ENCODE peak calls at places on chromosomes 11 and 22, in four cellular contexts. V, E, B and S are unnamed samples.

GRCh38 chr11:70331901-70332300 is 61.4 kb downstream of the PPFIA1 start:
- DNase-seq in V (no peak), E (no peak), B (no peak), S (no peak)

GRCh38 chr22:27474112-27474571 is 327.4 kb downstream of the MN1 start:
- DNase-seq in V (no peak), E (no peak), B (no peak), S (no peak)

GRCh38 chr11:2777396-2777795 is 77.6 kb upstream of the KCNQ1OT1 start:
- DNase-seq in V (no peak), E (peak), B (peak), S (peak)

GRCh38 chr11:45569776-45570175 is 95.6 kb downstream of the CHST1 start:
- DNase-seq in V (no peak), E (no peak), B (no peak), S (no peak)

GRCh38 chr11:28017816-28018215 is 90.1 kb downstream of the KIF18A start:
- DNase-seq in V (no peak), E (peak), B (no peak), S (peak)

GRCh38 chr22:43448048-43448447 is 36.2 kb downstream of the MPPED1 start:
- DNase-seq in V (no peak), E (no peak), B (no peak), S (no peak)

GRCh38 chr11:134360050-134360835 is 28.5 kb downstream of the GLB1L2 start:
- DNase-seq in V (peak), E (peak), B (peak), S (peak)

GRCh38 chr11:125923012-125923579 is 18.8 kb downstream of the DDX25 start:
- DNase-seq in V (peak), E (peak), B (no peak), S (peak)

GRCh38 chr11:33177676-33178336 is 16.5 kb upstream of the CSTF3 start:
- DNase-seq in V (no peak), E (no peak), B (no peak), S (no peak)

GRCh38 chr11:11752688-11753087 is 89.1 kb upstream of the USP47 start:
- DNase-seq in V (no peak), E (no peak), B (no peak), S (no peak)

GRCh38 chr11:92449222-92449621 is 224.6 kb downstream of the FAT3 start:
- DNase-seq in V (no peak), E (no peak), B (no peak), S (no peak)

GRCh38 chr11:38208951-38209350 is 1610.9 kb upstream of the RAG2 start:
- DNase-seq in V (no peak), E (no peak), B (no peak), S (no peak)

GRCh38 chr11:19802773-19803293 is 90.2 kb downstream of the NAV2 start:
- DNase-seq in V (no peak), E (no peak), B (no peak), S (peak)

GRCh38 chr11:23509023-23509422 is 648.7 kb upstream of the CCDC179 start:
- DNase-seq in V (no peak), E (no peak), B (no peak), S (no peak)

GRCh38 chr11:6482431-6482830 is 1.1 kb downstream of the TIMM10B start:
- DNase-seq in V (no peak), E (no peak), B (no peak), S (no peak)